ENCODE peak calls at places on chromosomes 12 and 14, in four cellular contexts. T is WTC11, V is GM12878, B is heart right ventricle. M is an unnamed sample.

GRCh38 chr12:64883264-64884163 is 59.1 kb downstream of the TBC1D30 start:
- DNase-seq in T (no peak), V (peak), B (no peak), M (no peak)

GRCh38 chr14:71209888-71210287 is 302.6 kb downstream of the PCNX1 start:
- DNase-seq in T (no peak), V (no peak), B (no peak), M (no peak)

GRCh38 chr14:94388896-94389469 is 581 bp upstream of the SERPINA1 start:
- DNase-seq in T (no peak), V (no peak), B (no peak), M (no peak)

GRCh38 chr12:75482636-75483035 is 2.1 kb downstream of the GLIPR1 start:
- DNase-seq in T (no peak), V (no peak), B (no peak), M (no peak)

GRCh38 chr12:45357547-45358417 is 141.9 kb downstream of the ANO6 start:
- DNase-seq in T (no peak), V (no peak), B (peak), M (no peak)

GRCh38 chr12:92133795-92134637 is 11.6 kb downstream of the BTG1 start:
- DNase-seq in T (no peak), V (no peak), B (no peak), M (no peak)

GRCh38 chr12:75294338-75294737 is 35.8 kb downstream of the CAPS2 start:
- DNase-seq in T (no peak), V (no peak), B (no peak), M (no peak)

GRCh38 chr12:22271036-22271435 is 63.5 kb downstream of the ST8SIA1 start:
- DNase-seq in T (no peak), V (no peak), B (no peak), M (no peak)

GRCh38 chr12:31035944-31036665 is 37.6 kb upstream of the DDX11 start:
- DNase-seq in T (no peak), V (no peak), B (no peak), M (no peak)

GRCh38 chr12:75568801-75569200 is 57.4 kb upstream of the KRR1 start:
- DNase-seq in T (no peak), V (no peak), B (no peak), M (no peak)

GRCh38 chr12:17235996-17236395 is 630.0 kb upstream of the LMO3 start:
- DNase-seq in T (no peak), V (no peak), B (no peak), M (no peak)

GRCh38 chr14:90871605-90872233 is 55.5 kb upstream of the TTC7B start:
- DNase-seq in T (no peak), V (no peak), B (no peak), M (no peak)

GRCh38 chr12:126338031-126338441 is 1272.8 kb downstream of the AACS start:
- DNase-seq in T (no peak), V (no peak), B (no peak), M (no peak)

GRCh38 chr14:99166506-99166905 is 105.5 kb downstream of the BCL11B start:
- DNase-seq in T (no peak), V (no peak), B (no peak), M (no peak)

GRCh38 chr14:99168330-99168729 is 103.7 kb downstream of the BCL11B start:
- DNase-seq in T (no peak), V (no peak), B (no peak), M (no peak)

GRCh38 chr14:99171396-99171795 is 100.6 kb downstream of the BCL11B start:
- DNase-seq in T (no peak), V (no peak), B (no peak), M (no peak)

GRCh38 chr14:99173086-99173485 is 98.9 kb downstream of the BCL11B start:
- DNase-seq in T (no peak), V (no peak), B (no peak), M (no peak)

GRCh38 chr14:99169776-99170356 is 102.1 kb downstream of the BCL11B start:
- DNase-seq in T (no peak), V (no peak), B (no peak), M (no peak)
- TF ChIP-seq CTCF in T (no peak), V (no peak), B (no peak), M (no peak)

GRCh38 chr12:78315018-78315417 is 484.3 kb downstream of the NAV3 start:
- DNase-seq in T (no peak), V (no peak), B (no peak), M (no peak)
- TF ChIP-seq CTCF in T (no peak), V (no peak), B (no peak), M (no peak)

GRCh38 chr12:28190321-28191017 is at the start of gene CCDC91:
- DNase-seq in T (peak), V (peak), B (peak), M (peak)
- TF ChIP-seq CTCF in T (no peak), V (no peak), B (no peak), M (peak)

DNA sequence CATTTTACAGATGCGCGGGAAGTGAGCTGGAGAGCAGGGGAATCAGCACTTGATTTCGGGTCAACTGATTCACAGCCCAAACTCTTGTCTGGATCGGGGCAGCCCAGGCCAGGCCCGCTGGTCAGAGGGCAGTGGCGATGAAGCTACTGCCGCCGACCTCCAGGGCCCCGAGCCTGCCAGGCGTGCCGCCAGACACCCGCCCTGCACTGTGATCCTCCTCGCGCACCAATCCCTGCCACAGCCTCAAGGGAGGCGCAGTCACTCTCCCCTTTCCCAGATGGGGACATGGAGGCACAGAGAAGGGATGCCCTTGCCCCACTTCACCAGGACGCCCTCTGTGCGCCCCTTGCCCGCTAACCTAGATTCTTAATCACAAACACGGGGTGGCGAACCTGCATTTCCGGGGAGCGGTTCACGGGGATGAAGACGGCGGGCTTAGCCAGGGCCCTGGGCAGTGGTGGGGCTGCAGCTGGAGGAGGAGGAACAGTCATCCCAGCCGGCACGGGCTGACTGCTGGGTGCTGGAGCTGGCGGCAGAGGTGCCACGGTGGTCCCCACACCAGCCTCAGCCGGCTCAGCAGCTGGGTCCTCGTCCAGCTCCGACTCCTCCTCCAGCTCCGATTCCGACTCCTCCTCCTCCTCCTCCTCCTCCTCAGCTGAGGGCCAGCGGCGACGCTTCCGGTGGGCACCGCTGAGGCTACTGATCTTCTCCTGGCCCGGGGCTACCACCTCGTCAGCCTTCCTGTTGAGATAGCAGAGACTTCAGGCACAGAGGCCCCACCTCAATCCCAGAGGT is 8.6 kb downstream of the DHX37 start:
- DNase-seq in T (no peak), V (no peak), B (no peak), M (no peak)
- TF ChIP-seq CTCF in T (no peak), V (no peak), B (no peak), M (no peak)

GRCh38 chr12:104230304-104230703 is 14.7 kb downstream of the TXNRD1 start:
- DNase-seq in T (no peak), V (no peak), B (no peak), M (no peak)
- TF ChIP-seq CTCF in T (no peak), V (no peak), B (no peak), M (no peak)

GRCh38 chr12:50620050-50620974 is 115.5 kb downstream of the DIP2B start:
- DNase-seq in T (no peak), V (no peak), B (no peak), M (peak)
- TF ChIP-seq CTCF in T (no peak), V (no peak), B (no peak), M (no peak)

GRCh38 chr12:115166698-115167315 is 482.8 kb upstream of the TBX3 start:
- DNase-seq in T (no peak), V (no peak), B (no peak), M (no peak)
- TF ChIP-seq CTCF in T (no peak), V (no peak), B (no peak), M (no peak)

DNA sequence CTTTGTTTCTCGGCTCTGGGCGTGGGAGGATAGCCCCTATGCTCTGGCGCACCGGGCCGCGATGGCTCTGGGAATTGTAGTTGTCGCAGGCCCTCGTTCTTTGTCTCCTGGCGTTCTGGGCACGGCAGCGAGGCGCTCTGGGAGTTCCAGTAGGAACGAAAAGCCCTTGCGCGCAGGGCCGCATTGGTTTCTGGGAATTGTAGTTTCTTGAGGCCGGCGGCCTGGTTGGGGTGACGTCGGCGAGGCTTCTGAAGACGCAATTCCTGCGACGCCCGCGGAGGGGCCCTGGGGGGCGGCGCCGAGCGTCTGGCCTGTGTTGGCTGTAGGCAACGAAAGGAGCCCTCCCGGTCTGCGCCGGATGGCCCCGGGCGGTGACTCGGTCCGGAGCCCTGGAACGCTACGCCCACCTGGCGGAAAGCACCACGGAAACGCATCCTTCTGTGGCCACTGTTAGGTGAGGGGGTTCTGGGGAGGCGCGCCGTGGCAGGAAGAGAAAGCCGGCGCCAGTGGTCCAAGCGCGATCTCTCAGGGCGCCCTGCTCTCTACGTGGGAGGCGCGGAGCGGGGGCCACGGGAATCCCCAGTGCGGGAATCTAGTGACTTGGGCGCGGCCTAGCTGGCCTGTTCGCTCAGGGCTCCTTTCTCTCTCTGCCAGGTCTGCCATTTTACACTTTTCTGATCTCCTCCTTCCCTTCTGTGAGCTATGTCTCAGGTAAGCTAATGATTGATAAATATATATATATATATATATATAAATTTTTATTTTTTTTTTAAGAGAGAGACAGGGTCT is at the start of gene ZNF140:
- DNase-seq in T (peak), V (peak), B (peak), M (peak)
- TF ChIP-seq CTCF in T (no peak), V (peak), B (peak), M (peak)

DNA sequence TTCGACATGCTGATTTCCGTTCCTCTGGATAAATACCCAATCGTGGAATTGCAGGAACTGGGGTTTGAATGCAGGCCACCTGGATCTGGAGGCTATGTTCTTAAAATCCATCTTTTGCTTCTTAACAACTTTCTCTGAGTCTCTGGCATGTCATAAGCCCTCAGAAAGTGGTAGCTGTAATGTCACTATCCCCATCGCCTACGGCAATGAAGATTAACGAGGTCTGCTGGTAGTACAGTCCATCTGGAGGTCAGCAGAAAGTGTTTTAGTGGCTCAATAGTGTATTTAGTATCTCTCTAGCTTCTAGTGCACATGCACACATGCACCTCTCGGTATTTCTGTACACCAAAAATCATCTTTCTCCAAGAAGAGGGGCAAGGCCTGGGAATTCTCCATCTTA is 130.3 kb upstream of the NOS1 start:
- DNase-seq in T (no peak), V (no peak), B (no peak), M (no peak)
- TF ChIP-seq CTCF in T (no peak), V (no peak), B (no peak), M (no peak)

GRCh38 chr12:108826115-108826806 is 31.1 kb downstream of the SSH1 start:
- DNase-seq in T (no peak), V (no peak), B (peak), M (peak)
- TF ChIP-seq CTCF in T (no peak), V (no peak), B (no peak), M (no peak)